ENCODE peak calls at places on chromosomes 7 and 10, in seven cellular contexts. H is T47D; V is stimulated activated CD4-positive, alpha-beta T cell treated with anti-CD3 and anti-CD28 coated beads, Interleukin-1b, Interleukin-23, amount 100 ng/mL, for 1 hour; Y is HCEC 1CT; I is activated gamma-delta T cell treated with Interleukin-2 at 50 U/mL for 16 hours; N is fibroblast of lung; B is DMS 273 treated with DMSO at 0.1 percent for 48 hours. C is an unnamed sample.

GRCh38 chr10:17199351-17199804 is 2.1 kb downstream of the TRDMT1 start:
- DNase-seq in H (peak), I (no peak), V (no peak), B (peak), Y (peak), N (peak), C (no peak)

GRCh38 chr7:105298004-105298403 is 90.7 kb downstream of the SRPK2 start:
- DNase-seq in B (no peak), N (no peak), I (no peak), V (no peak), H (no peak), Y (no peak), C (no peak)

GRCh38 chr10:86936661-86937501 is 20.5 kb downstream of the MMRN2 start:
- DNase-seq in V (no peak), Y (peak), I (no peak), B (no peak), N (peak), H (no peak), C (no peak)

GRCh38 chr10:132975976-132976682 is 33.8 kb upstream of the CFAP46 start:
- DNase-seq in B (no peak), N (no peak), Y (no peak), V (no peak), I (no peak), H (no peak), C (no peak)

GRCh38 chr7:92802398-92802797 is 34.0 kb downstream of the CDK6 start:
- DNase-seq in H (no peak), V (no peak), N (no peak), B (no peak), Y (no peak), I (no peak), C (no peak)

GRCh38 chr7:23808421-23808820 is 98.4 kb downstream of the STK31 start:
- DNase-seq in N (no peak), Y (no peak), I (no peak), V (no peak), B (no peak), H (no peak), C (no peak)

GRCh38 chr10:101080933-101081546 is 19.3 kb downstream of the KAZALD1 start:
- DNase-seq in B (no peak), Y (peak), H (peak), I (no peak), V (no peak), N (peak), C (no peak)

GRCh38 chr7:144508702-144509101 is 105.2 kb upstream of the NOBOX start:
- DNase-seq in B (no peak), I (no peak), H (no peak), N (no peak), Y (no peak), V (no peak), C (no peak)

GRCh38 chr7:122303971-122304603 is 463 bp downstream of the FEZF1 start:
- DNase-seq in Y (no peak), H (no peak), B (no peak), V (no peak), N (no peak), I (no peak), C (no peak)

GRCh38 chr10:70087641-70088040 is 35.0 kb downstream of the MACROH2A2 start:
- DNase-seq in H (no peak), B (no peak), I (no peak), V (no peak), N (no peak), Y (no peak), C (no peak)

GRCh38 chr10:79942261-79943185 is 6.4 kb downstream of the SFTPD start:
- DNase-seq in Y (no peak), V (no peak), I (no peak), H (no peak), N (no peak), B (no peak), C (no peak)

GRCh38 chr10:49605177-49605938 is 4.8 kb upstream of the SLC18A3 start:
- DNase-seq in B (no peak), H (no peak), N (no peak), I (no peak), V (no peak), Y (no peak), C (no peak)

GRCh38 chr7:65441010-65441409 is 67.4 kb downstream of the ZNF92 start:
- DNase-seq in Y (peak), H (no peak), N (peak), I (no peak), B (no peak), V (no peak), C (no peak)

GRCh38 chr7:134702366-134703240 is 56.0 kb downstream of the BPGM start:
- DNase-seq in H (no peak), Y (no peak), I (no peak), B (no peak), N (no peak), V (no peak), C (no peak)

GRCh38 chr7:919924-920341 is 34.5 kb downstream of the ADAP1 start:
- DNase-seq in Y (no peak), I (peak), V (no peak), N (no peak), H (no peak), B (no peak), C (no peak)

GRCh38 chr7:34825221-34825620 is 167.2 kb downstream of the NPSR1 start:
- DNase-seq in V (no peak), B (no peak), Y (no peak), I (no peak), N (no peak), H (no peak), C (no peak)

GRCh38 chr7:110373514-110374258 is 717.2 kb upstream of the LRRN3 start:
- DNase-seq in Y (no peak), H (no peak), V (no peak), N (peak), I (no peak), B (no peak), C (no peak)

GRCh38 chr10:76946268-76946667 is 691.3 kb downstream of the KCNMA1 start:
- DNase-seq in I (no peak), V (no peak), N (peak), H (no peak), Y (peak), B (no peak), C (no peak)

GRCh38 chr10:54769051-54769450 is 32.0 kb downstream of the PCDH15 start:
- DNase-seq in V (no peak), H (no peak), I (no peak), B (no peak), Y (no peak), N (no peak), C (no peak)

GRCh38 chr10:101749033-101749432 is 26.9 kb downstream of the FGF8 start:
- DNase-seq in N (no peak), V (no peak), Y (no peak), B (no peak), H (peak), I (no peak), C (no peak)

GRCh38 chr10:104077282-104078151 is 8.2 kb downstream of the COL17A1 start:
- DNase-seq in B (no peak), I (no peak), H (no peak), N (no peak), V (no peak), Y (no peak), C (no peak)

GRCh38 chr7:105304040-105304895 is 84.5 kb downstream of the SRPK2 start:
- DNase-seq in V (no peak), Y (peak), H (peak), N (peak), B (no peak), I (no peak), C (peak)

GRCh38 chr7:156237614-156238013 is 403.0 kb upstream of the RNF32 start:
- DNase-seq in B (no peak), H (no peak), N (no peak), V (no peak), I (no peak), Y (no peak), C (no peak)

GRCh38 chr7:47540387-47541093 is 41.4 kb downstream of the TNS3 start:
- DNase-seq in B (no peak), I (no peak), Y (no peak), N (no peak), V (no peak), H (no peak), C (no peak)

GRCh38 chr7:150972094-150972493 is 6.0 kb downstream of the KCNH2 start:
- DNase-seq in H (no peak), B (peak), Y (no peak), I (no peak), V (no peak), N (peak), C (no peak)

GRCh38 chr10:59895629-59896116 is 10.7 kb downstream of the CCDC6 start:
- DNase-seq in B (no peak), H (no peak), V (no peak), N (peak), I (no peak), Y (no peak), C (no peak)

GRCh38 chr10:53209941-53210611 is 437.5 kb upstream of the MBL2 start:
- DNase-seq in B (no peak), V (no peak), H (peak), I (no peak), Y (no peak), N (peak), C (no peak)

GRCh38 chr7:116777613-116778380 is 84.6 kb upstream of the CAPZA2 start:
- DNase-seq in H (no peak), V (no peak), Y (peak), N (peak), B (no peak), I (no peak), C (no peak)